ENCODE peak calls at places on chromosome 15, in five cellular contexts. V is stimulated activated CD8-positive, alpha-beta memory T cell treated with anti-CD3 and anti-CD28 coated beads, Interleukin-15, amount 100 ng/mL, for 1 hour; T is AG04449; P is Caco-2; A is retina. Y is an unnamed sample.

GRCh38 chr15:55230051-55230670 is 33.4 kb upstream of the RSL24D1 start:
- DNase-seq in P (no peak), A (no peak), T (no peak), V (no peak), Y (no peak)

GRCh38 chr15:42153874-42154575 is 2.4 kb downstream of the PLA2G4F start:
- DNase-seq in T (no peak), P (peak; percentile 25), V (no peak), A (no peak), Y (no peak)

GRCh38 chr15:67072442-67072841 is 7.0 kb downstream of the SMAD3 start:
- DNase-seq in T (no peak), A (no peak), V (no peak), P (no peak), Y (no peak)

GRCh38 chr15:68053701-68053996 is 466 bp upstream of the PIAS1 start:
- DNase-seq in A (no peak), V (no peak), P (no peak), T (no peak), Y (no peak)

GRCh38 chr15:60021589-60022378 is 17.7 kb downstream of the FOXB1 start:
- DNase-seq in T (no peak), V (no peak), A (no peak), P (no peak), Y (no peak)

GRCh38 chr15:22916606-22917350 is 63.4 kb downstream of the CYFIP1 start:
- DNase-seq in V (no peak), A (no peak), T (no peak), P (no peak), Y (no peak)

GRCh38 chr15:99427668-99428361 is 138.0 kb upstream of the MEF2A start:
- DNase-seq in V (no peak), A (no peak), T (no peak), P (no peak), Y (no peak)

GRCh38 chr15:83784975-83785374 is 131.1 kb downstream of the ADAMTSL3 start:
- DNase-seq in P (no peak), A (no peak), V (no peak), T (no peak), Y (no peak)

GRCh38 chr15:66287461-66288055 is 5.8 kb upstream of the DIS3L start:
- DNase-seq in A (peak; percentile 72), T (no peak), V (no peak), P (no peak), Y (no peak)

GRCh38 chr15:93109370-93110105 is 20.5 kb upstream of the RGMA start:
- DNase-seq in P (no peak), A (peak; percentile 71), V (no peak), T (no peak), Y (no peak)

GRCh38 chr15:71775857-71776256 is 34.5 kb upstream of the NR2E3 start:
- DNase-seq in A (no peak), T (no peak), P (no peak), V (no peak), Y (no peak)

GRCh38 chr15:80804970-80805495 is 25.9 kb downstream of the CEMIP start:
- DNase-seq in P (no peak), A (no peak), V (no peak), T (no peak), Y (no peak)

GRCh38 chr15:27057904-27058645 is 87.1 kb downstream of the GABRG3 start:
- DNase-seq in V (no peak), A (no peak), T (no peak), P (no peak), Y (no peak)

GRCh38 chr15:74920472-74920871 is 13.8 kb upstream of the FAM219B start:
- DNase-seq in A (no peak), T (no peak), P (no peak), V (no peak), Y (no peak)

GRCh38 chr15:55250951-55251350 is 38.7 kb downstream of the RAB27A start:
- DNase-seq in A (no peak), P (no peak), V (no peak), T (no peak), Y (no peak)

GRCh38 chr15:66706225-66706732 is 4.2 kb downstream of the SMAD6 start:
- DNase-seq in T (no peak), V (no peak), P (no peak), A (peak; percentile 60), Y (no peak)

GRCh38 chr15:63323798-63324651 is 46.6 kb downstream of the APH1B start:
- DNase-seq in P (no peak), T (no peak), A (peak; percentile 33), V (no peak), Y (no peak)

GRCh38 chr15:64070965-64071851 is 22.4 kb downstream of the CIAO2A start:
- DNase-seq in T (peak; percentile 38), A (no peak), V (no peak), P (no peak), Y (peak; percentile 57)

GRCh38 chr15:49675051-49675450 is 54.2 kb downstream of the DTWD1 start:
- DNase-seq in T (no peak), P (no peak), A (peak; percentile 15), V (no peak), Y (peak; percentile 88)